ENCODE peak calls at places on chromosomes 13 and 19, in ten cellular contexts. O is gastrocnemius medialis; A is colonic mucosa; C is CD8-positive, alpha-beta T cell; H is tibial nerve; N is small intestine; I is breast epithelium; Z is OCI-LY7; B is uterus; U is fibroblast of lung. D is an unnamed sample.

GRCh38 chr13:41099986-41100385 is 32.6 kb downstream of the KBTBD6 start:
- DNase-seq in Z (no peak), O (no peak), A (no peak), U (no peak), B (no peak), H (no peak), C (no peak), I (no peak), N (no peak), D (no peak)

GRCh38 chr19:42386974-42387707 is 3.0 kb downstream of the CNFN start:
- DNase-seq in A (peak; percentile 87), H (peak; percentile 18), C (peak; percentile 73), U (peak; percentile 30), I (peak; percentile 80), O (no peak), Z (peak; percentile 77), N (peak; percentile 77), B (no peak), D (no peak)

GRCh38 chr19:53190253-53190652 is 2.9 kb downstream of the ZNF665 start:
- DNase-seq in A (no peak), C (no peak), U (no peak), O (no peak), Z (no peak), B (no peak), I (no peak), N (no peak), H (no peak), D (no peak)

GRCh38 chr19:11375143-11375948 is 880 bp downstream of the SWSAP1 start:
- DNase-seq in I (no peak), C (peak; percentile 88), N (peak; percentile 55), B (peak; percentile 55), A (peak; percentile 65), H (no peak), Z (peak; percentile 92), U (no peak), O (peak; percentile 42), D (no peak)

GRCh38 chr13:42348576-42348975 is 76.6 kb downstream of the AKAP11 start:
- DNase-seq in Z (no peak), U (no peak), A (no peak), B (no peak), I (no peak), C (no peak), H (no peak), N (no peak), O (no peak), D (no peak)

GRCh38 chr19:24052811-24053210 is 34.2 kb upstream of the ZNF254 start:
- DNase-seq in A (no peak), O (no peak), N (no peak), Z (no peak), B (no peak), U (peak; percentile 52), H (no peak), I (no peak), C (no peak), D (no peak)

GRCh38 chr19:40771101-40771539 is 4.2 kb upstream of the MIA start:
- DNase-seq in O (no peak), A (no peak), Z (peak; percentile 48), U (no peak), N (peak; percentile 27), H (no peak), C (no peak), I (no peak), B (no peak), D (no peak)

GRCh38 chr19:6743071-6743470 is 3.6 kb downstream of the TRIP10 start:
- DNase-seq in B (no peak), I (no peak), A (no peak), C (no peak), H (no peak), O (no peak), U (peak; percentile 8), N (no peak), Z (no peak), D (no peak)

GRCh38 chr19:54660967-54661366 is 1.8 kb upstream of the LILRB4 start:
- DNase-seq in N (no peak), B (no peak), U (no peak), A (no peak), O (no peak), I (no peak), Z (peak; percentile 29), H (no peak), C (no peak), D (no peak)

GRCh38 chr19:15430526-15431120 is 11.8 kb upstream of the AKAP8L start:
- DNase-seq in B (no peak), A (no peak), C (no peak), U (no peak), O (no peak), Z (no peak), N (no peak), H (no peak), I (no peak), D (no peak)
- H3K36me3 ChIP-seq in B (no peaks in the 10 kb centered on the region), A (peaks cover 7% of the 10 kb centered on the region), C (peaks cover 23% of the 10 kb centered on the region), U (peaks cover 13% of the 10 kb centered on the region), O (peaks cover 21% of the 10 kb centered on the region), Z (peaks cover 42% of the 10 kb centered on the region), N (peaks cover 5% of the 10 kb centered on the region), H (no peaks in the 10 kb centered on the region), I (peaks cover 3% of the 10 kb centered on the region), D (peaks cover 50% of the 10 kb centered on the region)

GRCh38 chr13:28522871-28523270 is 27.9 kb upstream of the FLT1 start:
- DNase-seq in C (no peak), N (no peak), H (no peak), I (no peak), A (no peak), U (no peak), Z (no peak), B (no peak), O (no peak), D (no peak)
- H3K36me3 ChIP-seq in C (no peaks in the 10 kb centered on the region), N (no peaks in the 10 kb centered on the region), H (no peaks in the 10 kb centered on the region), I (no peaks in the 10 kb centered on the region), A (no peaks in the 10 kb centered on the region), U (no peaks in the 10 kb centered on the region), Z (no peaks in the 10 kb centered on the region), B (no peaks in the 10 kb centered on the region), O (no peaks in the 10 kb centered on the region), D (no peaks in the 10 kb centered on the region)

GRCh38 chr19:50482886-50483285 is 6.2 kb upstream of the GARIN5A start:
- DNase-seq in I (no peak), N (no peak), U (no peak), A (no peak), C (no peak), B (no peak), O (no peak), H (no peak), Z (no peak), D (no peak)
- H3K36me3 ChIP-seq in I (no peaks in the 10 kb centered on the region), N (peaks cover 4% of the 10 kb centered on the region), U (peaks cover 9% of the 10 kb centered on the region), A (peaks cover 9% of the 10 kb centered on the region), C (peaks cover 24% of the 10 kb centered on the region), B (no peaks in the 10 kb centered on the region), O (peaks cover 54% of the 10 kb centered on the region), H (no peaks in the 10 kb centered on the region), Z (peaks cover 89% of the 10 kb centered on the region), D (peaks cover 72% of the 10 kb centered on the region)

GRCh38 chr19:4043966-4044365 is 22.7 kb downstream of the ZBTB7A start:
- DNase-seq in A (no peak), Z (no peak), N (no peak), O (no peak), H (no peak), C (no peak), U (no peak), B (no peak), I (no peak), D (no peak)
- H3K36me3 ChIP-seq in A (no peaks in the 10 kb centered on the region), Z (peaks cover 68% of the 10 kb centered on the region), N (peaks cover 2% of the 10 kb centered on the region), O (peaks cover 12% of the 10 kb centered on the region), H (peaks cover 6% of the 10 kb centered on the region), C (peaks cover 4% of the 10 kb centered on the region), U (peaks cover 14% of the 10 kb centered on the region), B (no peaks in the 10 kb centered on the region), I (no peaks in the 10 kb centered on the region), D (no peaks in the 10 kb centered on the region)

D was measured in esophagus squamous epithelium.